ENCODE peak calls at places on chromosome 9, in nine cellular contexts. C is kidney epithelial cell; O is spleen; U is CD8-positive, alpha-beta T cell; M is vagina; J is H9; L is HFFc6; Y is cardiac fibroblast; D is heart right ventricle. E is an unnamed sample.

GRCh38 chr9:38414040-38414723 is 10.1 kb downstream of the IGFBPL1 start:
- DNase-seq in C (no peak), O (no peak), U (no peak), M (no peak), J (no peak), L (no peak), Y (no peak), D (no peak), E (no peak)

GRCh38 chr9:136624184-136624951 is 38.3 kb upstream of the EGFL7 start:
- DNase-seq in C (no peak), O (peak), U (no peak), M (no peak), J (no peak), L (no peak), Y (peak), D (peak), E (peak)

GRCh38 chr9:28293691-28294090 is 720.4 kb upstream of the C9orf72 start:
- DNase-seq in C (no peak), O (no peak), U (no peak), M (no peak), J (no peak), L (no peak), Y (no peak), D (no peak), E (no peak)

GRCh38 chr9:128689820-128690683 is 1.0 kb downstream of the SET start:
- DNase-seq in C (no peak), O (peak), U (peak), M (no peak), J (peak), L (no peak), Y (peak), D (peak), E (peak)

GRCh38 chr9:31335529-31336234 is 1048.8 kb upstream of the ACO1 start:
- DNase-seq in C (no peak), O (no peak), U (no peak), M (no peak), J (no peak), L (no peak), Y (no peak), D (peak), E (no peak)

GRCh38 chr9:38342096-38342495 is 50.4 kb upstream of the ALDH1B1 start:
- DNase-seq in C (no peak), O (no peak), U (no peak), M (peak), J (no peak), L (no peak), Y (no peak), D (no peak), E (no peak)

GRCh38 chr9:91177661-91178280 is 183.9 kb downstream of the AUH start:
- DNase-seq in C (no peak), O (peak), U (peak), M (peak), J (no peak), L (no peak), Y (no peak), D (no peak), E (peak)

GRCh38 chr9:69502671-69503301 is 169.4 kb downstream of the APBA1 start:
- DNase-seq in C (no peak), O (no peak), U (no peak), M (no peak), J (no peak), L (peak), Y (peak), D (no peak), E (peak)

GRCh38 chr9:32631991-32632390 is 3.5 kb downstream of the TAF1L start:
- DNase-seq in C (no peak), O (no peak), U (no peak), M (no peak), J (no peak), L (no peak), Y (no peak), D (no peak), E (no peak)

GRCh38 chr9:81424431-81424830 is 264.9 kb downstream of the TLE1 start:
- DNase-seq in C (no peak), O (no peak), U (no peak), M (no peak), J (no peak), L (no peak), Y (peak), D (no peak), E (no peak)

GRCh38 chr9:97889941-97890557 is 32.3 kb downstream of the TRMO start:
- DNase-seq in C (no peak), O (peak), U (peak), M (no peak), J (peak), L (peak), Y (peak), D (peak), E (peak)

GRCh38 chr9:137311971-137312851 is 10.1 kb upstream of the NRARP start:
- DNase-seq in C (no peak), O (peak), U (no peak), M (no peak), J (no peak), L (no peak), Y (no peak), D (no peak), E (peak)

GRCh38 chr9:96129698-96130097 is 172.3 kb downstream of the HSD17B3 start:
- DNase-seq in C (no peak), O (no peak), U (no peak), M (no peak), J (peak), L (no peak), Y (no peak), D (no peak), E (no peak)

DNA sequence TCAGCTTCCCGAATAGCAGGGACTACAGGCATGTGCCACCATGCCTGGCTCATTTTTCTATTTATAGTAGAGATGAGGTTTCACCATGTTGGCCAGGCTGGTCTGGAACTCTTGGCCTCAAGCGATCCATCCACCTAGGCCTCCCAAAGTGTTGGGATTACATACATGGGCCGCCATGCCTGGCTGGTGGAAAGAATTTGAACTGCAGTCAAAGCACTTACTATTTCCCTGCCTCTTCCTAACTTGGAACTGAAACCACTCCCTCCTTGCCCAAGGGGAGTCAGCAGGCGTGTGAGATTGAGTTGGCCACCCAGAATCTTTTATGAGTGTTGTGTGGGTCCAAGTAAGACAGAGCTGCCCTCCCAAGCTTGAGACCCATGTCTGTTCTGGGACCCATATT is 86.1 kb upstream of the PTPN3 start:
- DNase-seq in C (no peak), O (no peak), U (no peak), M (no peak), J (no peak), L (no peak), Y (no peak), D (no peak), E (no peak)
- TF ChIP-seq CTCF in C (no peak), O (no peak), U (no peak), M (no peak), J (no peak), L (peak), Y (no peak), D (no peak), E (no peak)

GRCh38 chr9:34048730-34049629 is at the start of gene UBAP2:
- DNase-seq in C (peak), O (peak), U (peak), M (peak), J (peak), L (peak), Y (peak), D (peak), E (peak)
- TF ChIP-seq CTCF in C (no peak), O (peak), U (no peak), M (peak), J (no peak), L (peak), Y (no peak), D (no peak), E (no peak)

GRCh38 chr9:93702261-93702660 is 125.9 kb downstream of the PHF2 start:
- DNase-seq in C (no peak), O (peak), U (no peak), M (no peak), J (peak), L (no peak), Y (no peak), D (no peak), E (no peak)
- TF ChIP-seq CTCF in C (no peak), O (no peak), U (no peak), M (no peak), J (peak), L (peak), Y (no peak), D (no peak), E (no peak)

GRCh38 chr9:99889120-99889519 is 17.3 kb upstream of the STX17 start:
- DNase-seq in C (no peak), O (no peak), U (no peak), M (no peak), J (no peak), L (no peak), Y (no peak), D (no peak), E (no peak)
- TF ChIP-seq CTCF in C (no peak), O (no peak), U (no peak), M (no peak), J (peak), L (peak), Y (no peak), D (no peak), E (no peak)

GRCh38 chr9:77651203-77651602 is 3.1 kb upstream of the GNA14 start:
- DNase-seq in C (no peak), O (no peak), U (no peak), M (no peak), J (no peak), L (no peak), Y (no peak), D (no peak), E (no peak)

GRCh38 chr9:77647267-77647658 is 859 bp downstream of the GNA14 start:
- DNase-seq in C (no peak), O (no peak), U (no peak), M (no peak), J (peak), L (no peak), Y (peak), D (no peak), E (no peak)

GRCh38 chr9:77648458-77649108 is 461 bp upstream of the GNA14 start:
- DNase-seq in C (no peak), O (peak), U (no peak), M (no peak), J (peak), L (no peak), Y (peak), D (peak), E (no peak)

GRCh38 chr9:77647659-77648457 is at the start of gene GNA14:
- DNase-seq in C (no peak), O (peak), U (no peak), M (no peak), J (peak), L (no peak), Y (peak), D (peak), E (no peak)

GRCh38 chr9:77649109-77649812 is 1.1 kb upstream of the GNA14 start:
- DNase-seq in C (no peak), O (no peak), U (no peak), M (no peak), J (no peak), L (peak), Y (peak), D (no peak), E (peak)
- TF ChIP-seq CTCF in C (peak), O (peak), U (no peak), M (no peak), J (peak), L (peak), Y (peak), D (peak), E (peak)